ENCODE peak calls at places on chromosomes 13 and 19, in five cellular contexts. I is activated CD8-positive, alpha-beta memory T cell treated with anti-CD3 and anti-CD28 coated beads, Interleukin-2, amount 10 ng/mL, durations not matched to agents 7 days and 5 days; O is GDM1; J is AG04449; L is CD8-positive, alpha-beta memory T cell. B is an unnamed sample.

GRCh38 chr13:52156724-52157251 is 2.6 kb downstream of the NEK3 start:
- DNase-seq in I (no peak), O (no peak), J (no peak), L (no peak), B (no peak)

GRCh38 chr19:49588370-49589122 is 2.4 kb upstream of the PRR12 start:
- DNase-seq in I (no peak), O (no peak), J (no peak), L (peak; percentile 54), B (no peak)

GRCh38 chr13:77696006-77696862 is 1.3 kb upstream of the SLAIN1 start:
- DNase-seq in I (no peak), O (no peak), J (no peak), L (peak; percentile 65), B (peak; percentile 16)

GRCh38 chr13:60396008-60396782 is 825 bp upstream of the TDRD3 start:
- DNase-seq in I (peak; percentile 92), O (peak; percentile 98), J (peak; percentile 33), L (peak; percentile 88), B (peak; percentile 86)

GRCh38 chr13:94312511-94313191 is 166.8 kb downstream of the DCT start:
- DNase-seq in I (peak; percentile 70), O (no peak), J (no peak), L (no peak), B (no peak)

GRCh38 chr19:46784262-46785053 is 3.9 kb downstream of the SLC1A5 start:
- DNase-seq in I (peak; percentile 92), O (peak; percentile 71), J (peak; percentile 76), L (no peak), B (no peak)

GRCh38 chr13:94858856-94859811 is 146.8 kb upstream of the SOX21 start:
- DNase-seq in I (no peak), O (no peak), J (no peak), L (no peak), B (peak; percentile 53)

GRCh38 chr19:5035817-5036732 is 67.2 kb downstream of the KDM4B start:
- DNase-seq in I (no peak), O (no peak), J (no peak), L (no peak), B (peak; percentile 77)

GRCh38 chr13:27170521-27171243 is 929 bp downstream of the USP12 start:
- DNase-seq in I (peak; percentile 51), O (peak; percentile 58), J (no peak), L (peak; percentile 28), B (no peak)

GRCh38 chr19:28612275-28612769 is 600.6 kb downstream of the UQCRFS1 start:
- DNase-seq in I (no peak), O (no peak), J (no peak), L (no peak), B (no peak)

GRCh38 chr13:114145722-114146121 is 13.3 kb upstream of the RASA3 start:
- DNase-seq in I (no peak), O (no peak), J (no peak), L (no peak), B (no peak)

GRCh38 chr13:31765441-31765840 is 26.1 kb downstream of the RXFP2 start:
- DNase-seq in I (no peak), O (no peak), J (peak; percentile 87), L (no peak), B (no peak)

GRCh38 chr13:35672611-35673010 is 196.1 kb upstream of the MAB21L1 start:
- DNase-seq in I (no peak), O (no peak), J (peak; percentile 17), L (no peak), B (no peak)

GRCh38 chr19:40614595-40615411 is 13.6 kb downstream of the LTBP4 start:
- DNase-seq in I (peak; percentile 90), O (peak; percentile 48), J (peak; percentile 75), L (no peak), B (no peak)

B was measured in anterior cingulate cortex.